ENCODE peak calls at places on chromosomes 13 and 19, in four cellular contexts. Z is mesothelial cell of epicardium; Y is stimulated activated CD4-positive, alpha-beta T cell treated with anti-CD3 and anti-CD28 coated beads, Interleukin-4, amount 100 ng/mL, for 48 hours; D is putamen. O is an unnamed sample.

GRCh38 chr13:101649490-101650126 is 197.1 kb downstream of the ITGBL1 start:
- DNase-seq in Z (no peak), Y (no peak), D (no peak), O (no peak)

GRCh38 chr13:38618336-38618735 is 68.5 kb upstream of the FREM2 start:
- DNase-seq in Z (no peak), Y (no peak), D (no peak), O (no peak)

GRCh38 chr19:51749979-51750378 is 1.7 kb downstream of the FPR1 start:
- DNase-seq in Z (no peak), Y (no peak), D (no peak), O (no peak)

GRCh38 chr13:32264407-32264806 is 50.8 kb downstream of the ZAR1L start:
- DNase-seq in Z (no peak), Y (no peak), D (no peak), O (no peak)

GRCh38 chr19:12722566-12723382 is 958 bp downstream of the TNPO2 start:
- DNase-seq in Z (peak; percentile 93), Y (peak; percentile 92), D (peak; percentile 98), O (peak; percentile 99)

GRCh38 chr19:45442927-45443461 is 19.3 kb upstream of the ERCC1 start:
- DNase-seq in Z (no peak), Y (no peak), D (no peak), O (peak; percentile 44)

GRCh38 chr19:50020481-50020880 is 4.7 kb downstream of the VRK3 start:
- DNase-seq in Z (no peak), Y (no peak), D (no peak), O (no peak)

GRCh38 chr13:50627111-50627510 is 216.4 kb downstream of the DLEU7 start:
- DNase-seq in Z (no peak), Y (no peak), D (no peak), O (no peak)

GRCh38 chr13:108734676-108735075 is 105.3 kb downstream of the MYO16 start:
- DNase-seq in Z (no peak), Y (no peak), D (no peak), O (no peak)

GRCh38 chr19:11203194-11204075 is 6.1 kb upstream of the KANK2 start:
- DNase-seq in Z (peak; percentile 53), Y (no peak), D (peak; percentile 34), O (peak; percentile 44)

GRCh38 chr19:39412867-39413268 is 399 bp downstream of the PLEKHG2 start:
- DNase-seq in Z (no peak), Y (no peak), D (no peak), O (no peak)

GRCh38 chr19:41401483-41401882 is 3.9 kb downstream of the BCKDHA start:
- DNase-seq in Z (no peak), Y (no peak), D (no peak), O (no peak)

GRCh38 chr19:18156841-18157464 is 4.0 kb downstream of the PIK3R2 start:
- DNase-seq in Z (peak; percentile 71), Y (no peak), D (peak; percentile 75), O (no peak)

GRCh38 chr19:4694211-4694987 is 24.3 kb upstream of the MYDGF start:
- DNase-seq in Z (no peak), Y (no peak), D (peak; percentile 34), O (no peak)

GRCh38 chr19:17922138-17922537 is 10.7 kb upstream of the CCDC124 start:
- DNase-seq in Z (no peak), Y (no peak), D (no peak), O (no peak)

GRCh38 chr13:74771964-74772363 is 637.8 kb upstream of the KLF12 start:
- DNase-seq in Z (no peak), Y (no peak), D (no peak), O (no peak)

GRCh38 chr13:36736119-36736726 is 62.4 kb downstream of the SERTM1 start:
- DNase-seq in Z (peak; percentile 33), Y (peak; percentile 16), D (peak; percentile 57), O (peak; percentile 54)

GRCh38 chr13:91017031-91017668 is 330.3 kb upstream of the MIR17HG start:
- DNase-seq in Z (no peak), Y (peak; percentile 1), D (peak; percentile 23), O (peak; percentile 54)

GRCh38 chr19:51971624-51972023 is 15.0 kb downstream of the ZNF350 start:
- DNase-seq in Z (no peak), Y (no peak), D (no peak), O (peak; percentile 24)

GRCh38 chr13:49216334-49216733 is 3.8 kb upstream of the MLNR start:
- DNase-seq in Z (no peak), Y (no peak), D (no peak), O (no peak)

GRCh38 chr13:19605161-19605955 is 28.1 kb upstream of the MPHOSPH8 start:
- DNase-seq in Z (no peak), Y (no peak), D (no peak), O (no peak)

GRCh38 chr13:44174769-44175425 is 198.7 kb upstream of the SERP2 start:
- DNase-seq in Z (no peak), Y (no peak), D (no peak), O (peak; percentile 21)

GRCh38 chr19:5953034-5953589 is 24.8 kb downstream of the RANBP3 start:
- DNase-seq in Z (no peak), Y (no peak), D (no peak), O (no peak)

GRCh38 chr19:46606681-46607440 is 5.7 kb downstream of the CALM3 start:
- DNase-seq in Z (no peak), Y (no peak), D (no peak), O (no peak)

GRCh38 chr19:2188708-2189385 is 25.1 kb downstream of the DOT1L start:
- DNase-seq in Z (no peak), Y (peak; percentile 27), D (no peak), O (no peak)

GRCh38 chr13:99572921-99573320 is 71.6 kb downstream of the TM9SF2 start:
- DNase-seq in Z (no peak), Y (no peak), D (no peak), O (no peak)

O was measured in GM12865.